ENCODE peak calls at places on chromosomes 13 and 19, in eight cellular contexts. W is coronary artery, N is A549, E is AG04450, I is H9, Y is K562, D is germinal center, G is T-helper 1 cell. T is an unnamed sample.

GRCh38 chr13:104953588-104953987 is 1581.9 kb downstream of the EFNB2 start:
- DNase-seq in G (no peak), N (no peak), Y (no peak), D (no peak), W (no peak), E (no peak), I (no peak), T (no peak)

GRCh38 chr13:40613192-40613818 is 53.1 kb downstream of the FOXO1 start:
- DNase-seq in N (no peak), W (no peak), E (no peak), G (no peak), D (peak; percentile 50), I (no peak), Y (no peak), T (no peak)

GRCh38 chr13:33918199-33918932 is 100.4 kb downstream of the RFC3 start:
- DNase-seq in N (peak; percentile 26), W (no peak), Y (no peak), E (no peak), G (no peak), I (no peak), D (no peak), T (peak; percentile 38)

GRCh38 chr13:50208826-50209335 is 193.6 kb downstream of the KCNRG start:
- DNase-seq in D (peak; percentile 39), G (no peak), N (peak; percentile 54), W (no peak), I (peak; percentile 66), Y (peak; percentile 50), E (peak; percentile 44), T (peak; percentile 62)

GRCh38 chr19:34579281-34580054 is 97.5 kb downstream of the SCGB2B2 start:
- DNase-seq in Y (no peak), I (peak; percentile 22), E (no peak), D (no peak), W (no peak), G (no peak), N (no peak), T (no peak)

GRCh38 chr19:3094638-3095374 is 644 bp downstream of the GNA11 start:
- DNase-seq in D (no peak), Y (no peak), E (no peak), G (no peak), W (no peak), I (no peak), N (no peak), T (no peak)

GRCh38 chr19:49889687-49890348 is 6.9 kb downstream of the IL4I1 start:
- DNase-seq in G (peak; percentile 54), W (no peak), E (no peak), I (peak; percentile 93), N (peak; percentile 94), Y (peak; percentile 67), D (peak; percentile 64), T (peak; percentile 84)

GRCh38 chr13:113785051-113786010 is 26.3 kb downstream of the TMEM255B start:
- DNase-seq in W (no peak), D (no peak), N (no peak), I (no peak), Y (no peak), E (peak; percentile 27), G (no peak), T (no peak)

GRCh38 chr13:20526664-20527063 is 1.0 kb upstream of the CRYL1 start:
- DNase-seq in G (no peak), E (no peak), Y (no peak), D (no peak), N (no peak), W (no peak), I (no peak), T (no peak)

GRCh38 chr19:13764101-13764807 is at the start of gene MRI1:
- DNase-seq in N (peak; percentile 40), E (no peak), I (peak; percentile 48), D (peak; percentile 75), Y (peak; percentile 92), G (no peak), W (peak; percentile 87), T (peak; percentile 91)

GRCh38 chr19:9431475-9431874 is 3.9 kb downstream of the ZNF266 start:
- DNase-seq in I (peak; percentile 82), Y (peak; percentile 56), E (no peak), N (no peak), W (no peak), D (peak; percentile 53), G (peak; percentile 9), T (peak; percentile 56)

GRCh38 chr13:95535243-95535642 is 17.3 kb upstream of the CLDN10 start:
- DNase-seq in G (no peak), I (no peak), E (no peak), D (no peak), N (peak; percentile 89), Y (no peak), W (no peak), T (no peak)

GRCh38 chr19:38263696-38264485 is 482 bp upstream of the SPINT2 start:
- DNase-seq in N (peak; percentile 87), G (peak; percentile 74), E (no peak), W (peak; percentile 85), Y (peak; percentile 52), D (peak; percentile 94), I (peak; percentile 97), T (peak; percentile 97)